ENCODE peak calls at places on chromosome 3, in four cellular contexts. G is thoracic aorta, W is aorta, R is SK-N-SH. L is an unnamed sample.

GRCh38 chr3:52349611-52350395 is 33.7 kb downstream of the DNAH1 start:
- DNase-seq in G (no peak), W (peak), R (no peak), L (no peak)

GRCh38 chr3:165532851-165533250 is 304.4 kb downstream of the BCHE start:
- DNase-seq in G (no peak), W (no peak), R (no peak), L (no peak)

GRCh38 chr3:171526146-171526545 is 65.9 kb upstream of the TNIK start:
- DNase-seq in G (no peak), W (no peak), R (no peak), L (no peak)

GRCh38 chr3:159210336-159210735 is 408.5 kb downstream of the MFSD1 start:
- DNase-seq in G (no peak), W (no peak), R (no peak), L (no peak)

GRCh38 chr3:130488288-130488687 is 28.7 kb upstream of the COL6A6 start:
- DNase-seq in G (no peak), W (no peak), R (peak), L (no peak)

GRCh38 chr3:171982829-171983228 is 56.5 kb upstream of the FNDC3B start:
- DNase-seq in G (no peak), W (no peak), R (no peak), L (peak)

GRCh38 chr3:171811059-171811912 is 1.0 kb upstream of the PLD1 start:
- DNase-seq in G (no peak), W (no peak), R (peak), L (peak)

GRCh38 chr3:55626284-55626675 is 139.2 kb upstream of the WNT5A start:
- DNase-seq in G (no peak), W (no peak), R (no peak), L (no peak)

GRCh38 chr3:98918586-98918985 is 17.1 kb upstream of the DCBLD2 start:
- DNase-seq in G (no peak), W (no peak), R (no peak), L (no peak)

GRCh38 chr3:146625117-146625775 is 20.1 kb upstream of the PLSCR5 start:
- DNase-seq in G (no peak), W (no peak), R (no peak), L (no peak)

GRCh38 chr3:160641675-160642330 is 35.2 kb upstream of the ARL14 start:
- DNase-seq in G (no peak), W (no peak), R (no peak), L (no peak)

GRCh38 chr3:18422972-18423371 is 2.2 kb downstream of the SATB1 start:
- DNase-seq in G (no peak), W (no peak), R (no peak), L (no peak)

GRCh38 chr3:169387751-169388696 is 275.5 kb downstream of the MECOM start:
- DNase-seq in G (peak), W (peak), R (no peak), L (no peak)

GRCh38 chr3:194688207-194688711 is 2.6 kb downstream of the FAM43A start:
- DNase-seq in G (no peak), W (no peak), R (peak), L (no peak)

GRCh38 chr3:155948476-155948875 is 78.0 kb downstream of the GMPS start:
- DNase-seq in G (no peak), W (no peak), R (no peak), L (no peak)

GRCh38 chr3:102532901-102533300 is 98.1 kb downstream of the ZPLD1 start:
- DNase-seq in G (no peak), W (no peak), R (no peak), L (no peak)

GRCh38 chr3:29345923-29346322 is 65.1 kb downstream of the RBMS3 start:
- DNase-seq in G (no peak), W (no peak), R (no peak), L (no peak)

GRCh38 chr3:73707772-73708171 is 83.0 kb upstream of the PDZRN3 start:
- DNase-seq in G (no peak), W (no peak), R (no peak), L (peak)

DNA sequence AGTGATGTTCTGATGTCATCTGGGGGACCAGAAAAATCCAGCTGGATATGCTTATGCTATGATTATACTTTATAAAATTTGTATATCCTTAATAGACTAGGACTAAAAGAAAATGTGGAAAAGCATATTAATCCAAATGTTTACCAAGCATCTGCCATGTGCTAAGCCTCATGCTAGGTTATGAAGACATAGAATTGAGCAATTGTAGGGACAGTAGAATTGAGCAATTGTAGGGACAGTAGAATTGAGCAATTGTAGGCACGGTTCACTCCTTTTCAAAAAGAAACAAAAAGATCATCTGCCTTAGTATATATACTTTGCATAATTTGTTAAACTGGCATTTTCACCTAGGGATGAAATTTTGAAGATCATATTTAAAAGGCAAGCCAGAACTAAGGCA is 18.3 kb downstream of the ABHD5 start:
- DNase-seq in G (no peak), W (no peak), R (no peak), L (no peak)
- H3K27ac ChIP-seq in G (no peak), W (no peak), R (peak), L (no peak)

DNA sequence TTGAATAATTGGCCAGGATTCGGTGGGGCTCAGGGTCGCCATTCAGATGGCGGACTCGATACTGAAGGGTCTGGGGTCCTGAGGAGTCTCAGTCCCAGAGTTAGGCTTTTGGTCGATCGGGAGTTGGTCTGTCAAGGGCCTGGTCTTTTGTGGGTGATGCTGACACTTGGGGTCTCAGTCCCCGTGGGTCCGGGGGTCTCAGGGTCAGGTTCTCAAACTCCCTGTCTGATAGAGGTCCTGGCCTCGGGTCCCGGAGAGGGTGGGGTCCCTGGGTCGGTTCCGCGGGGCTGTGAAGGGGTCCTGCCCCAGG is 467 bp downstream of the NCKIPSD start:
- DNase-seq in G (no peak), W (peak), R (no peak), L (no peak)
- H3K27ac ChIP-seq in G (peak), W (peak), R (no peak), L (peak)

GRCh38 chr3:192408007-192408655 is 319.2 kb downstream of the FGF12 start:
- DNase-seq in G (no peak), W (peak), R (no peak), L (no peak)

GRCh38 chr3:192409203-192409837 is 318.0 kb downstream of the FGF12 start:
- DNase-seq in G (no peak), W (peak), R (peak), L (no peak)

GRCh38 chr3:192408721-192409151 is 318.6 kb downstream of the FGF12 start:
- DNase-seq in G (no peak), W (no peak), R (peak), L (no peak)

GRCh38 chr3:192410684-192410960 is 316.7 kb downstream of the FGF12 start:
- DNase-seq in G (no peak), W (no peak), R (no peak), L (no peak)

DNA sequence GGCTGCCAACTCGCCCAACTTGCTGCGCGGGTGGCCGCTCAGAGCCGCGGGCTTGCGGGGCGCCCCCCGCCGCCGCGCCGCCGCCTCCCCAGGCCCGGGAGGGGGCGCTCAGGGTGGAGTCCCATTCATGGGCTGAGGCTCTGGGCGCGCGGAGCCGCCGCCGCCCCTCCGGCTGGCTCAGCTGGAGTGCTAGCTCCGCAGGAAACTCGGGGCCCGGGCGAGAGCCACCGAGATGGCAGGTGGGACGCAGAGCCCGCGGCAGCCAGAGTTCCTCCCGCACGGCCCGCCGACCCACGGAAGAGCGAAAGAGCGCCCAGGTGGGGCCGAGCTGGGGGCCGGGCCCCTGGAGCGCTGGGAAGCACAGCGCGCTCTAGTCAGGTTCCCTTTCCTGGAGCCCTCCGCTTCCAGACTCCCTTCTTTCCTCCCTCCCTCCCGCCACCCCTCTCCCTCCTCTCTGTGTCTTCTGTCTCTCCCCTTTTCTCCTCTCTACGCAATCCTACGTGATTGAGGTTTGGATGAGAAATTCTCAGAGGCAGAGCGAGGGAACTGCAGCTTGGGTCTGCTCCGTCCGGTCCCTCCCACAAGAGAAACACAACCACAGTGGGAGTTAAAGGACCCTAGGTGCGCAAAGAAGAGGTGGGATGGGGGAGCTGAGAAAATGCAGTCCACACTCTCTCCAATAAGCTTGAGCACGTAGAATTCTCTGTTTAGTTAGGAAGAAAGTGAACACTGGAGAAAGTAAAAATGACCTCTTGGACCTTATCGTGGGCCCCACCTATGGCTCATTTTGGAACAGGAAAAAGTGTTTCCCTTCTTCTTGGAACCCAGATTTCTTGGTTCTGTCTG is 317.3 kb downstream of the FGF12 start:
- DNase-seq in G (no peak), W (peak), R (no peak), L (no peak)
- H3K27ac ChIP-seq in G (no peak), W (no peak), R (no peak), L (no peak)

DNA sequence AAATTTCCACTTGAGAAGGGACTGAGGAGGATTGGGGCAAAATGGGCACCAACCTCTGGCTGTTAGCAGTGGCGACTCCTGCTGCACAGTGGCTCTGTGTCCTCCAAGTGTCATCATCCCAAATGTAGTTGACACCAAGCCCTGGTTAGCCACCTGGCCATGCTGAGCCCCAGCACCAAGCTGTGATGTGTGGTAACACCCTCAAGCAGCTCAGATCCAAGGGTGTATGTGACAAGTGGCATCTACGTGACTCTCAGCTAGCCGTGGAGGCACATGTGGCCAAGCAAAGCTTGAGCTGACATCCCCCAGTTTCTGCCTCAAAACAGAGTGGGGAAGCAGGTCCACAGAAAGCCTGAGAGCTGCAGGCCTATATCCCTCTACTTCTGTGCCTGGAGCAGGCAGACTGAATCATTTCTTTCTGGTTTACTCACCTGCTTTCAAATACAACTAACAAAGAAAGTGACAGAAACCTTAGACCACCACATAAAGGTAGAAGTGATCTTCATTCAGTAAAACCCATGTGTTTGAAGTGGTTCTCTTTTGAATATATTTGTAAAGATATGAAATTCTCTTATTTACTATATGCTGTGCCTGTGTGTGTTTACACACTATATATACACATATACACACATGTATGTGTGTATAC is 40.0 kb downstream of the FOXP1 start:
- DNase-seq in G (no peak), W (no peak), R (peak), L (no peak)
- H3K27ac ChIP-seq in G (peak), W (peak), R (peak), L (no peak)

DNA sequence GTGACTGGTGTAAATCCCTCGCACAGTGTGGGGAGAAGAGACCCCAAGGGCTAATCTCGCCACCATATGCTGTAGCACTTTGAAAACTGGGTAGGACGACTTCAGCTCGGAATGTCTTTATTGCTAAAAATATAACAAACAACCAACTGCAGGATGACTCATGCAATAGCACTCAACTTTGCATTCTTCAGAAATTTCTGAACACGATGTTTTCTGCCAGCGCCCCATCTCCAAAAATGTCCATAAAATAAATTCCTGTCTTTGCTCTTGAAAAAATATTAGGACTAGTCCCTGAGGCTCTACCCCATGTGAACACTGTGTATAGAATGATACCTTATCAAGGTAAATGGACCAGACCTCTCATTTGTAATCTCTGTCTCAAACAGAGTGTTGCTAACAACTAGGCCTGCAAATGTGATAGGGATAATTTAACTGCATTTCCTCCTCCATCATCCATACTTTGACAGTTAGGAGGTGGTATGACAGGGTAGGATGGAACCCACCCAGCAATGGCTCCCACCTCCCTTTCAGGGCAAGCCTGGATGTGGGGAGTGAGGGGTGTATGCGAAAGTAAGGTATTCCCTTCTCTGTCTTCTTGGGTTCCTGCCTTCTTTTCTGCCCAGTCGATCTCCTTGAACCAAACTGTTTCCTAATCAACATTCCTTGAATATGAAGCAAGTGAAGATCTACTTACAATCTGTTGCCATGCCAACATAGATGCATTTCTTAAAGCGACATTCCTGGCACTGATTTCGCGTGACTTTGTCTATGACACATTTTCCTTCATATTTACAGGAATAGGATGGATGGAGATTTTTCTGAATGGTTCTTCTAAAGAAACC is 201.1 kb downstream of the NR1D2 start:
- DNase-seq in G (no peak), W (no peak), R (no peak), L (peak)
- H3K27ac ChIP-seq in G (peak), W (peak), R (peak), L (peak)

GRCh38 chr3:150216866-150217600 is 191.1 kb upstream of the TSC22D2 start:
- DNase-seq in G (no peak), W (no peak), R (no peak), L (no peak)
- H3K27ac ChIP-seq in G (no peak), W (no peak), R (no peak), L (no peak)

GRCh38 chr3:128727059-128727458 is 1.1 kb downstream of the RAB7A start:
- DNase-seq in G (no peak), W (no peak), R (no peak), L (no peak)
- H3K27ac ChIP-seq in G (peak), W (peak), R (peak), L (no peak)

DNA sequence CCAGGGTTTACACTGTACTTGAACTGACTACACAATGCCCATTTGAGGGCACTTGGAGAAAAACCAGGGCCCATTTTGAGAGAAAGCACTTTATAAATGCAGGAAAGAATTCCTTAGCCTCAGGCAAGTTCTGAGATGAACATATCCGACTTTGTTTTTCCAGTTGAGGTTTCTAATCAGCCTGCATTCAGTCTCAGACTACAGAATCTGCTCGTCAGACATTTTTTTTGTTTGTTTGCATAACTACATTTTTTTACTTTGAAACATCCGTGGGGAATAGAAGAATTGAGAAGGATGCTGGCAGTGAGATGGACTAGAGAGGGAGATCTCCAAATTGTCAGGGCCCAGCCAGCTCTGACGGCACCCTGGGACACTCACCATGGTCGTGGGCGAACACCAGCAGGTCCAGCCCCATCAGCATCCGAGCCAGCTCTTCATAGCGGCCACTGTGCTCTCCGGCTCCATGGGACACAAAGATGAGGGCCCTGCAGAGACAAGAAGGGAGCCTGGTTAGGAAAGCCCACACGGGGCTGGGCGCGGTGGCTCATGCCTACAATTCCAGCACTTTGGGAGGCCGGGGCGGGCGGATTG is 40.8 kb downstream of the MGLL start:
- DNase-seq in G (no peak), W (peak), R (peak), L (peak)
- H3K27ac ChIP-seq in G (peak), W (peak), R (no peak), L (peak)